ENCODE peak calls at places on chromosome 9, in eight cellular contexts. K is stromal cell of bone marrow; O is EL; E is psoas muscle; L is NCI-H1417; F is activated CD4-positive, alpha-beta T cell treated with anti-CD3 and anti-CD28 coated beads, Interleukin-2, amount 50 U/mL, for 48 hours; R is HFF-Myc; S is AG04450. I is an unnamed sample.
A peak's percentile ranks its signal among the peaks of the same experiment; 100 is the strongest.

GRCh38 chr9:72656021-72656420 is 134.6 kb downstream of the TMC1 start:
- DNase-seq in L (no peak), E (no peak), K (no peak), O (no peak), R (no peak), F (no peak), S (no peak), I (no peak)

GRCh38 chr9:32378496-32378895 is 5.9 kb upstream of the ACO1 start:
- DNase-seq in O (peak; percentile 77), S (peak; percentile 49), L (peak; percentile 36), F (no peak), K (peak; percentile 57), E (no peak), R (peak; percentile 73), I (peak; percentile 61)

GRCh38 chr9:110148384-110148783 is 59.6 kb downstream of the C9orf152 start:
- DNase-seq in K (no peak), E (no peak), R (no peak), O (no peak), F (peak; percentile 63), L (no peak), S (no peak), I (no peak)

GRCh38 chr9:74331607-74332006 is 165.5 kb upstream of the RORB start:
- DNase-seq in L (no peak), O (no peak), S (no peak), R (no peak), F (no peak), E (no peak), K (no peak), I (no peak)

GRCh38 chr9:27672730-27673129 is 99.4 kb upstream of the C9orf72 start:
- DNase-seq in F (no peak), O (no peak), S (no peak), L (no peak), K (no peak), E (no peak), R (no peak), I (no peak)

GRCh38 chr9:74366111-74366510 is 131.0 kb upstream of the RORB start:
- DNase-seq in S (no peak), O (no peak), R (no peak), F (no peak), E (no peak), K (no peak), L (no peak), I (no peak)

GRCh38 chr9:106878943-106879916 is 16.3 kb downstream of the ZNF462 start:
- DNase-seq in F (no peak), S (peak; percentile 85), O (peak; percentile 79), E (peak; percentile 76), R (peak; percentile 85), L (peak; percentile 69), K (peak; percentile 87), I (no peak)

GRCh38 chr9:72600671-72601070 is 79.3 kb downstream of the TMC1 start:
- DNase-seq in R (no peak), O (peak; percentile 29), F (no peak), K (no peak), E (no peak), S (no peak), L (no peak), I (no peak)

GRCh38 chr9:71036501-71036900 is 84.9 kb downstream of the TRPM3 start:
- DNase-seq in R (peak; percentile 20), E (no peak), F (no peak), O (peak; percentile 2), L (peak; percentile 35), S (no peak), K (peak; percentile 6), I (no peak)

GRCh38 chr9:91037511-91038482 is 236.2 kb downstream of the SYK start:
- DNase-seq in L (no peak), E (peak; percentile 69), S (peak; percentile 80), K (peak; percentile 49), F (no peak), O (peak; percentile 92), R (peak; percentile 65), I (no peak)

GRCh38 chr9:71487046-71487445 is 281.3 kb downstream of the CEMIP2 start:
- DNase-seq in K (no peak), L (no peak), S (no peak), R (peak; percentile 35), F (no peak), O (peak; percentile 8), E (no peak), I (no peak)

GRCh38 chr9:125942111-125942510 is 194.9 kb downstream of the PBX3 start:
- DNase-seq in S (no peak), K (peak; percentile 82), O (no peak), L (no peak), R (no peak), E (no peak), F (no peak), I (no peak)

GRCh38 chr9:31776471-31776870 is 608.0 kb upstream of the ACO1 start:
- DNase-seq in R (no peak), K (no peak), E (no peak), L (peak; percentile 63), O (no peak), F (no peak), S (no peak), I (no peak)

GRCh38 chr9:108119530-108120113 is 630.1 kb upstream of the KLF4 start:
- DNase-seq in L (no peak), O (no peak), K (no peak), R (no peak), F (no peak), E (no peak), S (no peak), I (no peak)

GRCh38 chr9:92747459-92748232 is 17.0 kb downstream of the BICD2 start:
- DNase-seq in O (peak; percentile 65), K (no peak), R (no peak), F (no peak), E (no peak), L (no peak), S (no peak), I (no peak)

GRCh38 chr9:28329323-28329722 is 756.0 kb upstream of the C9orf72 start:
- DNase-seq in E (no peak), K (no peak), O (no peak), R (no peak), F (no peak), L (no peak), S (no peak), I (no peak)

GRCh38 chr9:137945581-137945980 is 68.0 kb downstream of the CACNA1B start:
- DNase-seq in L (no peak), O (no peak), E (no peak), R (no peak), S (no peak), K (no peak), F (no peak), I (no peak)

GRCh38 chr9:99109522-99109921 is 4.6 kb downstream of the TGFBR1 start:
- DNase-seq in K (no peak), L (no peak), E (no peak), S (no peak), R (no peak), F (no peak), O (peak; percentile 60), I (no peak)

GRCh38 chr9:3931996-3932906 is 367.6 kb downstream of the GLIS3 start:
- DNase-seq in O (peak; percentile 44), S (no peak), L (no peak), F (no peak), R (no peak), E (no peak), K (peak; percentile 74), I (no peak)

GRCh38 chr9:115786321-115786720 is 367.3 kb upstream of the PAPPA start:
- DNase-seq in E (no peak), S (no peak), L (no peak), R (no peak), O (no peak), F (no peak), K (peak; percentile 50), I (no peak)

GRCh38 chr9:89951671-89952070 is 346.9 kb downstream of the GADD45G start:
- DNase-seq in K (peak; percentile 20), R (no peak), E (no peak), O (no peak), S (no peak), L (no peak), F (no peak), I (no peak)

GRCh38 chr9:117783828-117784227 is 79.6 kb downstream of the TLR4 start:
- DNase-seq in L (no peak), O (no peak), S (no peak), E (no peak), R (no peak), K (no peak), F (peak; percentile 5), I (no peak)

GRCh38 chr9:21233258-21233657 is 5.2 kb upstream of the IFNA17 start:
- DNase-seq in R (no peak), O (no peak), F (no peak), L (no peak), K (no peak), E (no peak), S (no peak), I (no peak)

GRCh38 chr9:80595192-80595591 is 1023.4 kb downstream of the TLE4 start:
- DNase-seq in O (no peak), E (no peak), R (no peak), F (no peak), K (no peak), S (no peak), L (no peak), I (no peak)

GRCh38 chr9:126973651-126974529 is 59.3 kb downstream of the RALGPS1 start:
- DNase-seq in F (no peak), S (no peak), L (no peak), K (no peak), R (no peak), E (no peak), O (no peak), I (no peak)

GRCh38 chr9:136151848-136152542 is 33.3 kb upstream of the TMEM250 start:
- DNase-seq in O (no peak), L (no peak), R (no peak), S (no peak), E (no peak), F (no peak), K (no peak), I (no peak)

GRCh38 chr9:134039386-134040175 is 14.3 kb downstream of the BRD3OS start:
- DNase-seq in K (no peak), S (no peak), R (no peak), L (no peak), F (no peak), O (no peak), E (no peak), I (no peak)

GRCh38 chr9:34457266-34458012 is 931 bp downstream of the FAM219A start:
- DNase-seq in L (peak; percentile 57), K (peak; percentile 56), F (peak; percentile 20), S (no peak), E (peak; percentile 89), R (no peak), O (peak; percentile 86), I (no peak)

GRCh38 chr9:115746496-115746895 is 407.1 kb upstream of the PAPPA start:
- DNase-seq in E (no peak), S (no peak), L (no peak), R (no peak), K (no peak), F (no peak), O (peak; percentile 17), I (no peak)

I was measured in CMK.